ENCODE peak calls at places on chromosomes 2 and 18, in eight cellular contexts. X is endothelial cell of umbilical vein, K is A549, Z is HCT116, F is H1, O is GM12878, T is K562, G is HepG2. B is an unnamed sample.

GRCh38 chr18:9682572-9682971 is 25.5 kb upstream of the RAB31 start:
- DNase-seq in X (no peak), K (no peak), Z (no peak), F (no peak), O (no peak), T (no peak), G (no peak), B (no peak)

GRCh38 chr2:140589273-140589672 is 1541.5 kb downstream of the LRP1B start:
- DNase-seq in X (no peak), K (no peak), Z (no peak), F (no peak), O (no peak), T (no peak), G (no peak), B (no peak)

GRCh38 chr2:19569300-19569791 is 210.9 kb upstream of the OSR1 start:
- DNase-seq in X (no peak), K (peak), Z (no peak), F (no peak), O (no peak), T (no peak), G (peak), B (no peak)

GRCh38 chr2:138237657-138238384 is 263.7 kb upstream of the SPOPL start:
- DNase-seq in X (peak), K (no peak), Z (no peak), F (no peak), O (no peak), T (no peak), G (no peak), B (no peak)

GRCh38 chr2:49914281-49914680 is 760.0 kb upstream of the FSHR start:
- DNase-seq in X (no peak), K (no peak), Z (no peak), F (no peak), O (no peak), T (no peak), G (no peak), B (peak)

GRCh38 chr2:98504386-98505109 is 59.9 kb downstream of the INPP4A start:
- DNase-seq in X (peak), K (no peak), Z (no peak), F (no peak), O (no peak), T (no peak), G (no peak), B (no peak)

GRCh38 chr2:204544961-204545860 is at the start of gene PARD3B:
- DNase-seq in X (peak), K (peak), Z (peak), F (peak), O (no peak), T (peak), G (peak), B (peak)

GRCh38 chr2:182907081-182907830 is 40.8 kb upstream of the FRZB start:
- DNase-seq in X (peak), K (no peak), Z (no peak), F (peak), O (no peak), T (no peak), G (no peak), B (no peak)

GRCh38 chr2:226795281-226796011 is 4.2 kb downstream of the IRS1 start:
- DNase-seq in X (no peak), K (no peak), Z (no peak), F (peak), O (no peak), T (no peak), G (no peak), B (no peak)

GRCh38 chr2:138061961-138062360 is 97.7 kb downstream of the HNMT start:
- DNase-seq in X (no peak), K (no peak), Z (no peak), F (no peak), O (no peak), T (no peak), G (no peak), B (no peak)

GRCh38 chr2:35199298-35199697 is 1156.3 kb upstream of the CRIM1 start:
- DNase-seq in X (no peak), K (no peak), Z (no peak), F (no peak), O (no peak), T (no peak), G (no peak), B (no peak)

GRCh38 chr18:46630160-46630559 is 26.9 kb downstream of the LOXHD1 start:
- DNase-seq in X (no peak), K (no peak), Z (no peak), F (peak), O (peak), T (no peak), G (no peak), B (peak)

GRCh38 chr2:113198790-113199612 is 25.2 kb downstream of the PSD4 start:
- DNase-seq in X (peak), K (peak), Z (peak), F (peak), O (no peak), T (peak), G (peak), B (no peak)

GRCh38 chr18:68660355-68661183 is 54.3 kb downstream of the TMX3 start:
- DNase-seq in X (peak), K (peak), Z (peak), F (no peak), O (no peak), T (peak), G (peak), B (peak)

GRCh38 chr18:10798727-10799435 is 273.1 kb downstream of the NAPG start:
- DNase-seq in X (no peak), K (peak), Z (no peak), F (no peak), O (no peak), T (peak), G (peak), B (no peak)

GRCh38 chr2:130964931-130965330 is 128.2 kb downstream of the ARHGEF4 start:
- DNase-seq in X (no peak), K (no peak), Z (no peak), F (no peak), O (no peak), T (no peak), G (no peak), B (no peak)

GRCh38 chr2:130967020-130967495 is 126.2 kb downstream of the FAM168B start:
- DNase-seq in X (no peak), K (no peak), Z (no peak), F (no peak), O (no peak), T (no peak), G (no peak), B (no peak)

GRCh38 chr2:130966149-130967019 is 126.9 kb downstream of the FAM168B start:
- DNase-seq in X (no peak), K (no peak), Z (no peak), F (no peak), O (no peak), T (no peak), G (no peak), B (no peak)

GRCh38 chr2:130963058-130963848 is 126.5 kb downstream of the ARHGEF4 start:
- DNase-seq in X (no peak), K (no peak), Z (no peak), F (peak), O (no peak), T (no peak), G (no peak), B (no peak)

GRCh38 chr2:130963849-130964793 is 127.4 kb downstream of the ARHGEF4 start:
- DNase-seq in X (no peak), K (peak), Z (no peak), F (peak), O (no peak), T (peak), G (no peak), B (peak)
- TF ChIP-seq CTCF in X (peak), K (peak), Z (no peak), F (peak), O (peak), T (peak), G (peak), B (peak)

GRCh38 chr2:200147371-200147770 is 159.1 kb upstream of the SPATS2L start:
- DNase-seq in X (no peak), K (no peak), Z (no peak), F (no peak), O (no peak), T (no peak), G (no peak), B (no peak)
- TF ChIP-seq MAX in X (no peak), K (no peak), Z (no peak), F (no peak), O (no peak), T (no peak), G (no peak), B (no peak)

GRCh38 chr18:40197711-40198110 is 1757.3 kb upstream of the PIK3C3 start:
- DNase-seq in X (no peak), K (no peak), Z (no peak), F (no peak), O (no peak), T (no peak), G (no peak), B (no peak)
- TF ChIP-seq POLR2A in X (no peak), K (no peak), Z (no peak), F (no peak), O (no peak), T (no peak), G (no peak), B (no peak)

DNA sequence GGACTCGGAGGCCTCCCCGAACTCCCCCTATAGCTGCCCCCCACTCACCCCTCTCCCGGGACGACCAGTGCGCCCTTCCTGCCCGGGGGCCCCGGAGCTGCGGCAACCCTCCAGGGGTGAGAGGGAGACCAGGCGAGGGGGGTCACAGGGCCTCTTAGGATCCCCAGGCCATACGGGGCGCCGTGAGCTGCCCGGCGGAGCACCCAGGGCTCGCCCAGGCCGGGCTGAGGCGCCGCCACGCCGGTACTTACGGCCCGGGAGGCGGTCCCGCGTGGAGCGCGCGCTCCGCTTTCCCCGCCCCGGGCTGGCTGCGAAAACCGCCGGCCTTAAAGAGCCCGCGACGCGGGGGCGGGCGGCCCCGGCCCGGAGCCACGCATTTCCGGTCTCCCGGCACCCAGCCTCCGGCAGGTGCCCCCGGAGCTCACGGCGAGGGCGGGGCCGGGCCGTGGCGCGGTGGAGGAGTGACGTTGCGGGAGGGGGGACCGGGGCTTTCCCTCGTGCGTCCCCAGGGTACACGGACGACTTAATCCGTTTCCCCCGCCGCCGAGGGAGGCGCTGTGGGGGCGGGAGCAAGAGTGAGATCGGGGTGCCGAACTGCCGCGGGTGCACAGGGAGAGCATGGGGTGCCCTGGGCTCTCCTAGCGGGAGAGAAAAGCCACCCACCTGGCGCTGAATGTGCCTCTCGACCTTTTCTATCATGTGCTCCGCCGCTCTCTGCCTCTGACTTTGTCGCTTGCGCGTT is at the start of gene METTL21A:
- DNase-seq in X (peak), K (peak), Z (peak), F (peak), O (peak), T (peak), G (peak), B (peak)
- TF ChIP-seq CTCF in X (peak), K (peak), Z (no peak), F (peak), O (peak), T (peak), G (peak), B (peak)

B was measured in NB4.